ENCODE peak calls at places on chromosomes 1 and 21, in six cellular contexts. G is transverse colon, P is GM23338, D is Peyer's patch, J is heart right ventricle, N is fibroblast of lung. R is an unnamed sample.
A peak's percentile ranks its signal among the peaks of the same experiment; 100 is the strongest.

GRCh38 chr1:154943649-154944421 is 7.3 kb upstream of the PMVK start:
- DNase-seq in G (peak; percentile 56), P (peak; percentile 79), D (peak; percentile 58), J (no peak), N (no peak), R (peak; percentile 56)

GRCh38 chr1:62753031-62753965 is 30.6 kb upstream of the ATG4C start:
- DNase-seq in G (no peak), P (no peak), D (no peak), J (no peak), N (no peak), R (no peak)

GRCh38 chr21:39349211-39350093 is 564 bp upstream of the HMGN1 start:
- DNase-seq in G (peak; percentile 98), P (peak; percentile 98), D (peak; percentile 97), J (peak; percentile 95), N (peak; percentile 91), R (peak; percentile 98)

GRCh38 chr1:186884266-186884665 is 55.5 kb downstream of the PLA2G4A start:
- DNase-seq in G (no peak), P (no peak), D (no peak), J (no peak), N (peak; percentile 54), R (no peak)

GRCh38 chr1:117037802-117038201 is 22.3 kb upstream of the TTF2 start:
- DNase-seq in G (no peak), P (no peak), D (no peak), J (no peak), N (no peak), R (no peak)

GRCh38 chr1:27855085-27855484 is 17.3 kb upstream of the THEMIS2 start:
- DNase-seq in G (no peak), P (no peak), D (no peak), J (no peak), N (no peak), R (no peak)

GRCh38 chr1:55445416-55445815 is 230.3 kb upstream of the USP24 start:
- DNase-seq in G (no peak), P (no peak), D (no peak), J (no peak), N (no peak), R (no peak)

GRCh38 chr21:40658237-40658636 is 188.7 kb downstream of the DSCAM start:
- DNase-seq in G (no peak), P (no peak), D (no peak), J (no peak), N (no peak), R (no peak)

GRCh38 chr1:220803401-220804201 is 16.9 kb downstream of the MTARC1 start:
- DNase-seq in G (no peak), P (peak; percentile 61), D (no peak), J (peak; percentile 38), N (no peak), R (peak; percentile 24)

GRCh38 chr1:174871886-174872285 is 127.9 kb upstream of the CACYBP start:
- DNase-seq in G (no peak), P (peak; percentile 82), D (no peak), J (no peak), N (peak; percentile 78), R (no peak)

GRCh38 chr1:82227696-82228095 is 427.0 kb downstream of the ADGRL2 start:
- DNase-seq in G (no peak), P (no peak), D (no peak), J (no peak), N (peak; percentile 38), R (no peak)

GRCh38 chr1:1230656-1231399 is 973 bp downstream of the SDF4 start:
- DNase-seq in G (peak; percentile 65), P (no peak), D (no peak), J (no peak), N (peak; percentile 69), R (peak; percentile 41)

GRCh38 chr1:228174482-228175315 is 9.1 kb downstream of the IBA57 start:
- DNase-seq in G (no peak), P (peak; percentile 74), D (no peak), J (no peak), N (no peak), R (no peak)

GRCh38 chr1:162327791-162328165 is 48.9 kb downstream of the SPATA46 start:
- DNase-seq in G (no peak), P (no peak), D (no peak), J (no peak), N (no peak), R (no peak)

GRCh38 chr1:183543619-183544204 is 46.5 kb downstream of the NCF2 start:
- DNase-seq in G (no peak), P (peak; percentile 75), D (no peak), J (peak; percentile 20), N (peak; percentile 56), R (peak; percentile 27)

GRCh38 chr1:64183380-64183984 is 19.9 kb upstream of the UBE2U start:
- DNase-seq in G (no peak), P (peak; percentile 70), D (no peak), J (no peak), N (no peak), R (no peak)

GRCh38 chr1:1021860-1022259 is 1.9 kb downstream of the AGRN start:
- DNase-seq in G (no peak), P (no peak), D (no peak), J (no peak), N (peak; percentile 86), R (no peak)

GRCh38 chr1:178146456-178146855 is 52.6 kb downstream of the RASAL2 start:
- DNase-seq in G (no peak), P (no peak), D (no peak), J (no peak), N (peak; percentile 58), R (no peak)

GRCh38 chr1:51421961-51422360 is 91.6 kb upstream of the TTC39A start:
- DNase-seq in G (no peak), P (peak; percentile 93), D (no peak), J (no peak), N (peak; percentile 61), R (no peak)

GRCh38 chr1:27575861-27576331 is 28.0 kb downstream of the AHDC1 start:
- DNase-seq in G (peak; percentile 68), P (peak; percentile 85), D (peak; percentile 47), J (peak; percentile 82), N (peak; percentile 55), R (no peak)

GRCh38 chr1:231032963-231033362 is 7.1 kb downstream of the FAM89A start:
- DNase-seq in G (no peak), P (no peak), D (no peak), J (no peak), N (no peak), R (no peak)

GRCh38 chr1:7004181-7004580 is 218.9 kb downstream of the CAMTA1 start:
- DNase-seq in G (no peak), P (no peak), D (no peak), J (no peak), N (no peak), R (no peak)

GRCh38 chr1:192809286-192810252 is 730 bp downstream of the RGS2 start:
- DNase-seq in G (peak; percentile 46), P (peak; percentile 60), D (peak; percentile 57), J (peak; percentile 26), N (peak; percentile 68), R (no peak)

GRCh38 chr21:37758997-37759396 is 157.3 kb downstream of the KCNJ6 start:
- DNase-seq in G (peak; percentile 42), P (peak; percentile 86), D (no peak), J (no peak), N (peak; percentile 47), R (peak; percentile 27)

GRCh38 chr1:31381394-31382287 is 8.8 kb upstream of the FABP3 start:
- DNase-seq in G (peak; percentile 75), P (no peak), D (no peak), J (peak; percentile 68), N (no peak), R (no peak)

GRCh38 chr1:31380181-31380580 is 7.3 kb upstream of the FABP3 start:
- DNase-seq in G (no peak), P (no peak), D (no peak), J (no peak), N (no peak), R (no peak)

GRCh38 chr1:31382379-31382989 is 9.6 kb upstream of the FABP3 start:
- DNase-seq in G (no peak), P (no peak), D (no peak), J (peak; percentile 42), N (no peak), R (no peak)

GRCh38 chr1:31387612-31388011 is 14.7 kb upstream of the FABP3 start:
- DNase-seq in G (no peak), P (no peak), D (no peak), J (no peak), N (no peak), R (no peak)

GRCh38 chr1:31383967-31384366 is 11.1 kb upstream of the FABP3 start:
- DNase-seq in G (peak; percentile 40), P (no peak), D (no peak), J (no peak), N (no peak), R (no peak)
- H3K27ac ChIP-seq in G (peak overlapping the region; percentile 40), P (no peak overlapping the region), D (no peak overlapping the region), J (peak overlapping the region; percentile 88), N (no peak overlapping the region), R (no peak overlapping the region)

GRCh38 chr1:234607091-234608025 is 2.6 kb downstream of the IRF2BP2 start:
- DNase-seq in G (peak; percentile 44), P (peak; percentile 48), D (peak; percentile 36), J (peak; percentile 36), N (peak; percentile 43), R (peak; percentile 47)
- TF ChIP-seq CTCF in G (no peak), P (peak; percentile 27), D (no peak), J (no peak), N (peak; percentile 17), R (peak; percentile 27)

GRCh38 chr1:80751204-80751603 is 1049.5 kb upstream of the ADGRL2 start:
- DNase-seq in G (no peak), P (no peak), D (no peak), J (no peak), N (no peak), R (no peak)

DNA sequence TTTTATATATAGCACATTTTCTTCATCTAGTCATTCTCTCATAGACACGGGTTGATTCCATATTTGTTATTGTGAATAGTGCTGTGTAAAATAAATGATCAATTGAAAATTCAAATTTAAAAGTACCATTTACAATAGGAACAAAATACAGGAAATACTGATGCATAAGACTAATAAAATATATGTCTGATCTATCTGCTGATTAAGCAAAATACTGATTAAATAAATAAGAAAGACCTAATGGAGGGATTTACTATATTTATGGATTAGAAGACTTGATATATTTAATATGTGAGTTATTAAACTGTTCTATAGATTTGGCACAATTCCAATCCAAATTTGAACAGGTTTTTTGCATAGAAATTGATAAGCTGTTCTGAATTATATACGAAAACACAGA is 1044.8 kb upstream of the ADGRL2 start:
- DNase-seq in G (no peak), P (no peak), D (no peak), J (no peak), N (no peak), R (no peak)
- H3K27ac ChIP-seq in G (no peak overlapping the region), P (no peak overlapping the region), D (no peak overlapping the region), J (no peak overlapping the region), N (no peak overlapping the region), R (no peak overlapping the region)

GRCh38 chr1:196717868-196718267 is 56.8 kb upstream of the CFHR3 start:
- DNase-seq in G (no peak), P (no peak), D (no peak), J (no peak), N (no peak), R (no peak)

GRCh38 chr1:196723325-196724185 is 51.1 kb upstream of the CFHR3 start:
- DNase-seq in G (peak; percentile 55), P (peak; percentile 92), D (peak; percentile 25), J (no peak), N (no peak), R (peak; percentile 66)
- TF ChIP-seq CTCF in G (peak; percentile 42), P (peak; percentile 95), D (no peak), J (peak; percentile 26), N (peak; percentile 50), R (peak; percentile 81)

GRCh38 chr1:214801191-214801590 is 198.2 kb downstream of the CENPF start:
- DNase-seq in G (no peak), P (no peak), D (no peak), J (no peak), N (no peak), R (no peak)
- H3K27ac ChIP-seq in G (no peak overlapping the region), P (no peak overlapping the region), D (no peak overlapping the region), J (no peak overlapping the region), N (no peak overlapping the region), R (no peak overlapping the region)